ENCODE peak calls at places on chromosomes 11 and 22, in eight cellular contexts. W, L, S, V, H, D, Q and G are unnamed samples.

GRCh38 chr11:10348650-10349280 is 43.9 kb downstream of the ADM start:
- DNase-seq in W (peak; percentile 57), L (no peak), S (no peak), V (no peak), H (peak; percentile 80), D (no peak), Q (no peak), G (no peak)

GRCh38 chr11:68980776-68981065 is at the start of gene MRGPRD:
- DNase-seq in W (no peak), L (no peak), S (no peak), V (no peak), H (no peak), D (no peak), Q (no peak), G (no peak)

GRCh38 chr11:117443269-117444186 is 115.9 kb downstream of the CEP164 start:
- DNase-seq in W (peak; percentile 58), L (no peak), S (peak; percentile 63), V (no peak), H (peak; percentile 26), D (no peak), Q (peak; percentile 33), G (peak; percentile 42)

GRCh38 chr11:61532136-61533038 is 23.8 kb downstream of the LRRC10B start:
- DNase-seq in W (peak; percentile 45), L (no peak), S (no peak), V (no peak), H (peak; percentile 23), D (peak; percentile 54), Q (peak; percentile 37), G (peak; percentile 55)

GRCh38 chr11:46947399-46948077 is 11.0 kb downstream of the CSTPP1 start:
- DNase-seq in W (no peak), L (no peak), S (no peak), V (no peak), H (no peak), D (no peak), Q (peak; percentile 16), G (no peak)

GRCh38 chr11:129846508-129847335 is 31.1 kb downstream of the TMEM45B start:
- DNase-seq in W (peak; percentile 95), L (no peak), S (no peak), V (no peak), H (peak; percentile 92), D (no peak), Q (no peak), G (no peak)

GRCh38 chr22:19067696-19068348 is 54.4 kb downstream of the DGCR2 start:
- DNase-seq in W (no peak), L (no peak), S (no peak), V (no peak), H (no peak), D (no peak), Q (no peak), G (no peak)

GRCh38 chr11:12091957-12092558 is 18.3 kb upstream of the MICAL2 start:
- DNase-seq in W (no peak), L (no peak), S (no peak), V (no peak), H (no peak), D (no peak), Q (no peak), G (no peak)

GRCh38 chr11:35785287-35786167 is 123.0 kb downstream of the TRIM44 start:
- DNase-seq in W (peak; percentile 43), L (no peak), S (no peak), V (no peak), H (peak; percentile 40), D (no peak), Q (no peak), G (no peak)

GRCh38 chr22:44975444-44976262 is 34.2 kb downstream of the PHF21B start:
- DNase-seq in W (peak; percentile 81), L (no peak), S (peak; percentile 80), V (peak; percentile 58), H (peak; percentile 83), D (peak; percentile 64), Q (no peak), G (peak; percentile 89)

GRCh38 chr11:114229062-114229450 is 67.1 kb upstream of the NNMT start:
- DNase-seq in W (no peak), L (no peak), S (no peak), V (no peak), H (no peak), D (no peak), Q (no peak), G (no peak)

GRCh38 chr22:20585640-20586402 is 78.4 kb downstream of the MED15 start:
- DNase-seq in W (no peak), L (no peak), S (no peak), V (no peak), H (no peak), D (no peak), Q (no peak), G (peak; percentile 78)

GRCh38 chr11:8442301-8442700 is 151.7 kb downstream of the STK33 start:
- DNase-seq in W (no peak), L (no peak), S (no peak), V (no peak), H (no peak), D (no peak), Q (no peak), G (no peak)

GRCh38 chr11:95682552-95682951 is 107.0 kb downstream of the FAM76B start:
- DNase-seq in W (no peak), L (no peak), S (no peak), V (no peak), H (peak; percentile 78), D (no peak), Q (no peak), G (no peak)

GRCh38 chr22:46587492-46588278 is 32.5 kb upstream of the GRAMD4 start:
- DNase-seq in W (no peak), L (no peak), S (peak; percentile 49), V (no peak), H (no peak), D (peak; percentile 71), Q (peak; percentile 26), G (no peak)

GRCh38 chr11:103530257-103530656 is 421.0 kb downstream of the DYNC2H1 start:
- DNase-seq in W (peak; percentile 68), L (no peak), S (no peak), V (no peak), H (no peak), D (no peak), Q (no peak), G (no peak)

GRCh38 chr11:5550440-5551095 is 2.2 kb upstream of the OR52H1 start:
- DNase-seq in W (peak; percentile 97), L (no peak), S (no peak), V (no peak), H (peak; percentile 67), D (no peak), Q (no peak), G (no peak)

GRCh38 chr11:783581-784015 is 6.3 kb downstream of the CEND1 start:
- DNase-seq in W (peak; percentile 84), L (no peak), S (peak; percentile 72), V (no peak), H (peak; percentile 93), D (no peak), Q (peak; percentile 63), G (no peak)

GRCh38 chr11:57770793-57771192 is 9.2 kb downstream of the CTNND1 start:
- DNase-seq in W (no peak), L (no peak), S (no peak), V (no peak), H (no peak), D (no peak), Q (no peak), G (no peak)

GRCh38 chr11:61963282-61964057 is 4.0 kb downstream of the FTH1 start:
- DNase-seq in W (peak; percentile 27), L (no peak), S (no peak), V (no peak), H (no peak), D (no peak), Q (no peak), G (peak; percentile 32)

GRCh38 chr22:44351685-44352377 is 39.1 kb upstream of the SHISAL1 start:
- DNase-seq in W (peak; percentile 92), L (no peak), S (no peak), V (peak; percentile 42), H (peak; percentile 94), D (no peak), Q (peak; percentile 76), G (no peak)

GRCh38 chr22:47095395-47096122 is 333.1 kb downstream of the TBC1D22A start:
- DNase-seq in W (peak; percentile 38), L (no peak), S (no peak), V (no peak), H (peak; percentile 6), D (no peak), Q (no peak), G (peak; percentile 41)

GRCh38 chr11:9662273-9662672 is 1.6 kb upstream of the SWAP70 start:
- DNase-seq in W (no peak), L (no peak), S (no peak), V (no peak), H (no peak), D (no peak), Q (no peak), G (peak; percentile 42)

GRCh38 chr11:18705651-18706281 is 7.2 kb downstream of the TMEM86A start:
- DNase-seq in W (no peak), L (no peak), S (peak; percentile 42), V (no peak), H (no peak), D (no peak), Q (peak; percentile 26), G (peak; percentile 53)

GRCh38 chr11:102256251-102256650 is 61.0 kb upstream of the BIRC3 start:
- DNase-seq in W (peak; percentile 82), L (no peak), S (no peak), V (no peak), H (no peak), D (no peak), Q (no peak), G (no peak)

GRCh38 chr22:44330727-44331660 is 18.2 kb upstream of the SHISAL1 start:
- DNase-seq in W (no peak), L (no peak), S (no peak), V (no peak), H (no peak), D (no peak), Q (no peak), G (no peak)

GRCh38 chr11:93967258-93967657 is 53.9 kb upstream of the HEPHL1 start:
- DNase-seq in W (no peak), L (no peak), S (no peak), V (no peak), H (no peak), D (no peak), Q (no peak), G (no peak)

GRCh38 chr11:130042093-130042591 is 27.6 kb upstream of the APLP2 start:
- DNase-seq in W (peak; percentile 96), L (no peak), S (no peak), V (no peak), H (peak; percentile 89), D (no peak), Q (no peak), G (no peak)